ENCODE peak calls at places on chromosomes 2 and 18, in ten cellular contexts. Q, O, P, B, T, C, H, G, S and A are unnamed samples.

GRCh38 chr2:212595036-212595654 is 56.5 kb upstream of the ERBB4 start:
- DNase-seq in H (no peak), T (no peak), P (no peak), G (peak; percentile 22), S (no peak), B (no peak), O (no peak), C (no peak), Q (no peak), A (peak; percentile 28)

GRCh38 chr2:29233428-29233827 is 118.2 kb downstream of the CLIP4 start:
- DNase-seq in Q (no peak), O (no peak), P (no peak), S (no peak), T (peak; percentile 42), C (no peak), B (no peak), H (no peak), G (no peak), A (no peak)

GRCh38 chr2:54469484-54470053 is 13.4 kb downstream of the SPTBN1 start:
- DNase-seq in B (no peak), C (no peak), P (peak; percentile 50), Q (peak; percentile 18), T (no peak), S (no peak), O (no peak), H (no peak), G (no peak), A (no peak)

GRCh38 chr2:216142540-216142939 is 33.4 kb downstream of the XRCC5 start:
- DNase-seq in P (no peak), S (no peak), O (no peak), H (peak; percentile 66), C (peak; percentile 70), G (no peak), B (no peak), T (no peak), Q (no peak), A (peak; percentile 65)

GRCh38 chr2:235950473-235950809 is 217.7 kb downstream of the GBX2 start:
- DNase-seq in P (no peak), Q (no peak), O (no peak), H (no peak), G (no peak), C (no peak), S (no peak), B (no peak), T (no peak), A (no peak)

GRCh38 chr18:77130229-77131099 is 2.1 kb downstream of the MBP start:
- DNase-seq in G (no peak), T (peak; percentile 19), H (no peak), C (no peak), B (no peak), P (no peak), O (no peak), Q (no peak), S (no peak), A (no peak)

GRCh38 chr18:42513416-42513815 is 558.4 kb downstream of the PIK3C3 start:
- DNase-seq in G (no peak), Q (no peak), P (no peak), C (no peak), S (no peak), O (no peak), H (no peak), T (no peak), B (no peak), A (no peak)

GRCh38 chr18:59605633-59606192 is 91.5 kb downstream of the CCBE1 start:
- DNase-seq in G (no peak), B (no peak), Q (no peak), P (no peak), H (no peak), C (no peak), O (no peak), S (no peak), T (no peak), A (peak; percentile 81)

GRCh38 chr2:129769402-129769991 is 210.0 kb upstream of the RAB6C start:
- DNase-seq in C (no peak), P (no peak), Q (no peak), T (no peak), S (no peak), H (no peak), G (no peak), B (no peak), O (no peak), A (no peak)

GRCh38 chr2:199989822-199990221 is 34.4 kb downstream of the MAIP1 start:
- DNase-seq in C (no peak), B (no peak), O (no peak), G (no peak), T (no peak), H (no peak), Q (no peak), S (no peak), P (no peak), A (no peak)

GRCh38 chr2:199987586-199987985 is 32.2 kb downstream of the MAIP1 start:
- DNase-seq in B (no peak), T (no peak), G (no peak), C (no peak), H (no peak), Q (no peak), O (no peak), S (no peak), P (no peak), A (no peak)

GRCh38 chr2:199985625-199986207 is 30.3 kb downstream of the MAIP1 start:
- DNase-seq in S (no peak), B (peak; percentile 56), T (peak; percentile 46), Q (peak; percentile 58), O (peak; percentile 79), P (peak; percentile 60), C (no peak), H (no peak), G (peak; percentile 41), A (peak; percentile 70)

GRCh38 chr2:199991691-199992090 is 36.3 kb downstream of the MAIP1 start:
- DNase-seq in S (no peak), G (no peak), B (no peak), T (no peak), O (no peak), C (no peak), P (no peak), H (no peak), Q (no peak), A (no peak)

DNA sequence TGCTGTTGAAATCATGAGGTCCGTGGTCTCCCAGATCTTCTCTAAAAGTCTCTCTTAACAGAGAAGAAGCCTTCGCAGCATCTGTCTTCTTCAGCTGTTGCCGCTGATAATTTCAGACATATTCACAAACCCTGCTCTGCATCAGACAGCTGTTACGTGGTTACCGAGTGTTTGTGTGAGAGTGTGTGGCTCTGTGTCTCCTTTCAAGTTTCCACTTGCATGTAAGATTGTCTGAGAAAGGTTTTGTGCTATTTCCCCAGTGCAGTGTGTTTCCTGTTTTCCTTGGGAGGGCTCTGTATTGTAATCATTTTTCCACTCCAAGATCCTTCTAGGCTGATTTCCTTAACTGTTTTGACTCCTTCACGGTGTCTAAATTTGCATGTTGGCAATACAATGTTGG is 32.8 kb downstream of the MAIP1 start:
- DNase-seq in G (no peak), B (no peak), Q (peak; percentile 7), T (no peak), S (no peak), P (no peak), C (no peak), H (no peak), O (no peak), A (no peak)
- TF ChIP-seq CTCF in G (no peak), B (no peak), Q (no peak), T (no peak), S (no peak), P (no peak), C (no peak), H (no peak), O (no peak), A (no peak)

GRCh38 chr2:170369894-170370293 is 191.9 kb downstream of the MYO3B start:
- DNase-seq in O (no peak), H (no peak), G (no peak), P (peak; percentile 9), C (no peak), B (no peak), Q (no peak), T (no peak), S (no peak), A (peak; percentile 12)
- TF ChIP-seq CTCF in O (no peak), H (no peak), G (peak; percentile 37), P (peak; percentile 27), C (no peak), B (no peak), Q (peak; percentile 57), T (no peak), S (peak; percentile 26), A (peak; percentile 71)

GRCh38 chr2:210503622-210504300 is 27.2 kb upstream of the LANCL1 start:
- DNase-seq in O (no peak), T (no peak), H (no peak), S (no peak), B (no peak), P (no peak), G (no peak), C (no peak), Q (no peak), A (no peak)

GRCh38 chr2:210502997-210503621 is 26.6 kb upstream of the LANCL1 start:
- DNase-seq in S (no peak), G (no peak), C (peak; percentile 45), P (peak; percentile 41), Q (peak; percentile 39), O (peak; percentile 47), B (peak; percentile 46), H (no peak), T (no peak), A (peak; percentile 51)
- TF ChIP-seq CTCF in S (peak; percentile 64), G (peak; percentile 98), C (peak; percentile 65), P (peak; percentile 98), Q (peak; percentile 95), O (peak; percentile 74), B (peak; percentile 82), H (peak; percentile 72), T (no peak), A (peak; percentile 96)

GRCh38 chr2:79857888-79858287 is 345.0 kb downstream of the CTNNA2 start:
- DNase-seq in Q (no peak), O (no peak), T (no peak), H (no peak), P (no peak), S (no peak), B (no peak), G (no peak), C (no peak), A (no peak)

GRCh38 chr2:79860233-79861058 is 347.6 kb downstream of the CTNNA2 start:
- DNase-seq in T (no peak), G (peak; percentile 4), S (no peak), H (peak; percentile 0), Q (peak; percentile 15), P (peak; percentile 61), B (no peak), O (no peak), C (no peak), A (peak; percentile 30)

GRCh38 chr2:79855264-79856006 is 342.6 kb downstream of the CTNNA2 start:
- DNase-seq in H (no peak), S (no peak), Q (peak; percentile 44), P (peak; percentile 49), B (peak; percentile 32), C (no peak), O (peak; percentile 67), T (no peak), G (no peak), A (peak; percentile 2)

GRCh38 chr2:79862756-79863155 is 349.9 kb downstream of the CTNNA2 start:
- DNase-seq in H (no peak), P (no peak), B (no peak), T (no peak), O (no peak), Q (no peak), G (no peak), S (no peak), C (no peak), A (no peak)

DNA sequence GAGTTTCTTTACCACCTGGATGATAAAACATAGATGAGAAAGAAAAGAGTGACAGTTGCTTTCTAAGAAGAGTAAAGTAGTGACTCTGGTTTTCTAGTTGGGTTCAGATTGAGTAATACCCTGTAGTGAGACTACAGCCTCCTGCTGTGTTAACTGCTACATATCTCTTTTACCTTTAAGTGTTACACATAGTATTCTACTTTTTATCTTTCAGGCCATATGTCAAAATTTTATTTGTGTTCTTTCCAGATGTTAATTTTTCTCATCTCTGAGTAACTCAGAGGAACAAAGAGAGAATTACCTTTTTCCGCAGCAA is 348.2 kb downstream of the CTNNA2 start:
- DNase-seq in H (no peak), B (no peak), C (no peak), P (no peak), T (no peak), G (no peak), S (no peak), O (no peak), Q (no peak), A (no peak)
- TF ChIP-seq CTCF in H (no peak), B (no peak), C (no peak), P (no peak), T (no peak), G (no peak), S (no peak), O (no peak), Q (no peak), A (no peak)